ENCODE peak calls at places on chromosomes 11 and 22, in six cellular contexts. Z is activated CD8-positive, alpha-beta T cell treated with anti-CD3 and anti-CD28 coated beads for 36 hours; N is heart left ventricle; G is pulmonary artery endothelial cell; L is fibroblast of pulmonary artery; D is cerebellum. H is an unnamed sample.

GRCh38 chr11:127105578-127105977 is 105.0 kb upstream of the KIRREL3 start:
- DNase-seq in Z (no peak), D (no peak), L (no peak), N (no peak), G (no peak), H (no peak)

GRCh38 chr22:29531419-29531818 is 22.1 kb downstream of the THOC5 start:
- DNase-seq in N (no peak), G (no peak), Z (no peak), D (no peak), L (no peak), H (no peak)

GRCh38 chr11:108891143-108891542 is 226.3 kb downstream of the DDX10 start:
- DNase-seq in N (no peak), L (no peak), G (no peak), Z (no peak), D (no peak), H (no peak)

GRCh38 chr11:19846654-19847330 is 134.2 kb downstream of the NAV2 start:
- DNase-seq in L (peak; percentile 57), D (peak; percentile 44), G (no peak), Z (no peak), N (peak; percentile 66), H (no peak)

GRCh38 chr22:49848690-49849160 is 4.9 kb upstream of the ZBED4 start:
- DNase-seq in L (no peak), N (no peak), D (no peak), Z (no peak), G (no peak), H (no peak)

GRCh38 chr22:32717337-32718240 is 83.9 kb upstream of the TIMP3 start:
- DNase-seq in L (peak; percentile 23), N (peak; percentile 61), D (no peak), Z (no peak), G (no peak), H (no peak)

GRCh38 chr22:46047841-46048595 is 71.1 kb upstream of the WNT7B start:
- DNase-seq in D (no peak), Z (no peak), N (no peak), G (no peak), L (no peak), H (no peak)

GRCh38 chr11:6646631-6647281 is 8.9 kb downstream of the DCHS1 start:
- DNase-seq in G (no peak), D (no peak), N (peak; percentile 68), L (peak; percentile 44), Z (peak; percentile 47), H (peak; percentile 54)

GRCh38 chr11:66467034-66467659 is 442 bp downstream of the PELI3 start:
- DNase-seq in L (peak; percentile 38), Z (peak; percentile 44), N (no peak), G (no peak), D (no peak), H (peak; percentile 40)

GRCh38 chr11:95734009-95734572 is 55.5 kb downstream of the FAM76B start:
- DNase-seq in Z (no peak), L (no peak), D (no peak), G (no peak), N (no peak), H (no peak)

GRCh38 chr11:85766801-85767200 is 44.1 kb downstream of the SYTL2 start:
- DNase-seq in N (no peak), Z (no peak), D (no peak), G (no peak), L (no peak), H (no peak)

GRCh38 chr11:73473252-73473651 is 97.1 kb downstream of the RELT start:
- DNase-seq in N (no peak), Z (no peak), D (no peak), G (no peak), L (no peak), H (no peak)

GRCh38 chr22:40436460-40437431 is 66.4 kb downstream of the SGSM3 start:
- DNase-seq in L (peak; percentile 81), N (peak; percentile 42), Z (peak; percentile 50), G (no peak), D (peak; percentile 65), H (peak; percentile 51)

GRCh38 chr11:117629891-117630538 is 167.0 kb downstream of the DSCAML1 start:
- DNase-seq in D (no peak), G (no peak), L (no peak), N (no peak), Z (no peak), H (no peak)

GRCh38 chr11:96162816-96163499 is 180.0 kb downstream of the MAML2 start:
- DNase-seq in D (no peak), G (peak; percentile 90), N (peak; percentile 54), Z (no peak), L (peak; percentile 98), H (peak; percentile 89)

GRCh38 chr22:47196881-47197701 is 434.6 kb downstream of the TBC1D22A start:
- DNase-seq in N (no peak), Z (no peak), D (no peak), L (no peak), G (no peak), H (no peak)

GRCh38 chr22:38756631-38757463 is 1.0 kb upstream of the SUN2 start:
- DNase-seq in N (no peak), G (no peak), D (peak; percentile 36), L (no peak), Z (peak; percentile 59), H (no peak)

GRCh38 chr11:78417175-78417887 is at the start of gene GAB2:
- DNase-seq in D (no peak), L (no peak), G (no peak), N (peak; percentile 40), Z (no peak), H (no peak)

GRCh38 chr11:98110030-98110429 is 910.7 kb upstream of the CNTN5 start:
- DNase-seq in L (no peak), Z (no peak), N (no peak), G (no peak), D (no peak), H (no peak)

GRCh38 chr22:23389271-23390071 is 190.6 kb downstream of the IGLL1 start:
- DNase-seq in Z (no peak), G (no peak), N (no peak), D (no peak), L (no peak), H (no peak)

GRCh38 chr11:67616431-67617242 is 9.9 kb downstream of the NDUFV1 start:
- DNase-seq in D (no peak), L (no peak), N (no peak), G (no peak), Z (no peak), H (no peak)

GRCh38 chr11:120013325-120014250 is 124.3 kb downstream of the TRIM29 start:
- DNase-seq in D (peak; percentile 50), G (no peak), N (peak; percentile 43), Z (peak; percentile 40), L (peak; percentile 31), H (no peak)

GRCh38 chr22:37032535-37033460 is 13.3 kb downstream of the MPST start:
- DNase-seq in Z (no peak), N (no peak), D (no peak), L (peak; percentile 93), G (no peak), H (peak; percentile 25)

GRCh38 chr11:100791873-100792272 is 104.8 kb downstream of the ARHGAP42 start:
- DNase-seq in G (peak; percentile 27), Z (no peak), N (no peak), D (no peak), L (no peak), H (peak; percentile 53)

GRCh38 chr11:35304393-35304790 is 115.0 kb downstream of the SLC1A2 start:
- DNase-seq in D (no peak), G (no peak), L (peak; percentile 70), Z (peak; percentile 10), N (no peak), H (peak; percentile 45)

GRCh38 chr11:90465553-90465952 is 242.7 kb upstream of the CHORDC1 start:
- DNase-seq in G (no peak), N (no peak), L (no peak), Z (no peak), D (no peak), H (no peak)